ENCODE peak calls at places on chromosomes 13 and 19, in nine cellular contexts. U is lung; W is T-helper 22 cell; Y is activated CD4-positive, alpha-beta T cell treated with anti-CD3 and anti-CD28 coated beads, Interleukin-2, amount 10 ng/mL, durations not matched to agents 7 days and 5 days; N is EL; P is T-helper 1 cell; Q is Right ventricle myocardium superior; T is activated naive CD4-positive, alpha-beta T cell; X is amniotic stem cell. A is an unnamed sample.

GRCh38 chr13:107866666-107867623 is 348.4 kb downstream of the LIG4 start:
- DNase-seq in U (no peak), W (no peak), Y (no peak), N (no peak), P (no peak), Q (no peak), T (no peak), X (peak), A (no peak)

GRCh38 chr13:73168993-73169401 is 110.2 kb downstream of the KLF5 start:
- DNase-seq in U (no peak), W (no peak), Y (no peak), N (peak), P (no peak), Q (no peak), T (no peak), X (no peak), A (no peak)

GRCh38 chr13:24745516-24745860 is 18.5 kb upstream of the RNF17 start:
- DNase-seq in U (no peak), W (no peak), Y (no peak), N (no peak), P (no peak), Q (no peak), T (no peak), X (no peak), A (no peak)

GRCh38 chr13:44068737-44069136 is 189.0 kb downstream of the LACC1 start:
- DNase-seq in U (no peak), W (no peak), Y (no peak), N (peak), P (no peak), Q (no peak), T (no peak), X (peak), A (no peak)

GRCh38 chr19:2330632-2331284 is 2.3 kb downstream of the SPPL2B start:
- DNase-seq in U (no peak), W (no peak), Y (no peak), N (no peak), P (no peak), Q (no peak), T (no peak), X (no peak), A (no peak)

GRCh38 chr19:17420267-17420924 is 549 bp downstream of the MVB12A start:
- DNase-seq in U (no peak), W (no peak), Y (peak), N (peak), P (no peak), Q (peak), T (peak), X (no peak), A (no peak)

GRCh38 chr13:40476175-40476958 is 190.1 kb downstream of the FOXO1 start:
- DNase-seq in U (no peak), W (no peak), Y (no peak), N (peak), P (no peak), Q (no peak), T (no peak), X (no peak), A (no peak)

GRCh38 chr13:79282976-79283375 is 123.1 kb downstream of the RBM26 start:
- DNase-seq in U (no peak), W (no peak), Y (no peak), N (peak), P (no peak), Q (no peak), T (no peak), X (no peak), A (no peak)

GRCh38 chr19:18292810-18293641 is 11.6 kb upstream of the JUND start:
- DNase-seq in U (peak), W (no peak), Y (peak), N (peak), P (no peak), Q (peak), T (no peak), X (no peak), A (no peak)

GRCh38 chr13:43936630-43937029 is 56.9 kb downstream of the LACC1 start:
- DNase-seq in U (no peak), W (no peak), Y (no peak), N (no peak), P (no peak), Q (no peak), T (no peak), X (no peak), A (no peak)

GRCh38 chr13:30735025-30735967 is at the start of gene ALOX5AP:
- DNase-seq in U (no peak), W (no peak), Y (peak), N (no peak), P (no peak), Q (no peak), T (peak), X (no peak), A (peak)

GRCh38 chr13:33676700-33677048 is 141.3 kb upstream of the RFC3 start:
- DNase-seq in U (peak), W (no peak), Y (peak), N (peak), P (no peak), Q (peak), T (no peak), X (peak), A (no peak)

A was measured in CD8-positive, alpha-beta memory T cell.